ENCODE peak calls at places on chromosomes 6 and 20, in six cellular contexts. D, Q, Y, P, Z and F are unnamed samples.

GRCh38 chr20:4013041-4013440 is 2.3 kb downstream of the RNF24 start:
- DNase-seq in D (no peak), Q (no peak), Y (no peak), P (no peak), Z (no peak), F (no peak)

GRCh38 chr6:111894272-111894671 is 21.0 kb upstream of the FYN start:
- DNase-seq in D (peak), Q (peak), Y (no peak), P (no peak), Z (no peak), F (no peak)

GRCh38 chr6:118580585-118581419 is 32.7 kb downstream of the PLN start:
- DNase-seq in D (peak), Q (peak), Y (peak), P (peak), Z (no peak), F (peak)

GRCh38 chr20:3783516-3784225 is 2.4 kb upstream of the SPEF1 start:
- DNase-seq in D (no peak), Q (no peak), Y (no peak), P (no peak), Z (no peak), F (no peak)

GRCh38 chr20:37737806-37738442 is 44.1 kb downstream of the CTNNBL1 start:
- DNase-seq in D (no peak), Q (no peak), Y (no peak), P (no peak), Z (no peak), F (no peak)

GRCh38 chr6:157397660-157398059 is 16.7 kb downstream of the ZDHHC14 start:
- DNase-seq in D (no peak), Q (no peak), Y (no peak), P (no peak), Z (no peak), F (no peak)

GRCh38 chr6:7402746-7403145 is 13.1 kb downstream of the RIOK1 start:
- DNase-seq in D (no peak), Q (no peak), Y (no peak), P (no peak), Z (no peak), F (no peak)

GRCh38 chr6:44300424-44300823 is 12.7 kb downstream of the AARS2 start:
- DNase-seq in D (no peak), Q (no peak), Y (no peak), P (no peak), Z (no peak), F (no peak)

GRCh38 chr6:155882527-155883333 is 427.1 kb upstream of the NOX3 start:
- DNase-seq in D (peak), Q (no peak), Y (no peak), P (no peak), Z (no peak), F (no peak)

GRCh38 chr6:169857343-169858292 is 106.2 kb downstream of the ERMARD start:
- DNase-seq in D (no peak), Q (no peak), Y (no peak), P (no peak), Z (no peak), F (no peak)

GRCh38 chr6:13357551-13358075 is 29.3 kb upstream of the TBC1D7 start:
- DNase-seq in D (peak), Q (no peak), Y (peak), P (no peak), Z (no peak), F (no peak)